ENCODE peak calls at places on chromosomes 1 and 21, in four cellular contexts. I, O, L and F are unnamed samples.

GRCh38 chr1:117680316-117681002 is 74.6 kb downstream of the TENT5C start:
- DNase-seq in I (no peak), O (no peak), L (no peak), F (no peak)

GRCh38 chr1:70767377-70767776 is 280.2 kb downstream of the PTGER3 start:
- DNase-seq in I (no peak), O (no peak), L (peak; percentile 20), F (peak; percentile 68)

GRCh38 chr1:152185544-152186391 is 26.7 kb upstream of the RPTN start:
- DNase-seq in I (peak; percentile 49), O (no peak), L (peak; percentile 54), F (peak; percentile 79)

GRCh38 chr1:10432910-10433785 is 2.9 kb downstream of the CENPS start:
- DNase-seq in I (no peak), O (no peak), L (no peak), F (no peak)

GRCh38 chr1:59866459-59866858 is 51.7 kb downstream of the HOOK1 start:
- DNase-seq in I (no peak), O (no peak), L (no peak), F (no peak)

GRCh38 chr1:167128261-167129227 is 34.7 kb downstream of the STYXL2 start:
- DNase-seq in I (no peak), O (no peak), L (no peak), F (no peak)

GRCh38 chr1:25583519-25584370 is 32.8 kb upstream of the MAN1C1 start:
- DNase-seq in I (no peak), O (no peak), L (no peak), F (no peak)

GRCh38 chr1:231630558-231631205 is 4.1 kb downstream of the DISC1 start:
- DNase-seq in I (no peak), O (no peak), L (peak; percentile 59), F (no peak)

GRCh38 chr1:98556521-98557158 is 104.9 kb upstream of the SNX7 start:
- DNase-seq in I (no peak), O (no peak), L (no peak), F (peak; percentile 46)

GRCh38 chr1:206551985-206552325 is 44.6 kb downstream of the RASSF5 start:
- DNase-seq in I (no peak), O (no peak), L (no peak), F (no peak)

GRCh38 chr1:228453614-228454013 is 33.6 kb upstream of the RNF187 start:
- DNase-seq in I (no peak), O (no peak), L (no peak), F (no peak)

GRCh38 chr1:168472244-168472643 is 71.6 kb downstream of the XCL2 start:
- DNase-seq in I (no peak), O (no peak), L (no peak), F (no peak)

GRCh38 chr1:31881698-31882000 is 56.5 kb downstream of the PTP4A2 start:
- DNase-seq in I (peak; percentile 40), O (no peak), L (no peak), F (peak; percentile 44)

GRCh38 chr1:33710989-33711388 is 152.9 kb upstream of the HMGB4 start:
- DNase-seq in I (no peak), O (no peak), L (peak; percentile 20), F (peak; percentile 24)

GRCh38 chr1:13618483-13618882 is 34.9 kb downstream of the PDPN start:
- DNase-seq in I (no peak), O (peak; percentile 24), L (no peak), F (no peak)

GRCh38 chr1:247210386-247211117 is 38.7 kb upstream of the ZNF124 start:
- DNase-seq in I (peak; percentile 98), O (peak; percentile 99), L (peak; percentile 75), F (peak; percentile 83)

GRCh38 chr21:45910155-45910547 is 71.4 kb upstream of the COL6A1 start:
- DNase-seq in I (no peak), O (no peak), L (no peak), F (no peak)

GRCh38 chr1:34199927-34200326 is 23.2 kb downstream of the C1orf94 start:
- DNase-seq in I (no peak), O (no peak), L (peak; percentile 72), F (peak; percentile 30)

GRCh38 chr1:173445164-173445563 is 32.0 kb upstream of the PRDX6 start:
- DNase-seq in I (no peak), O (no peak), L (no peak), F (no peak)

GRCh38 chr1:150613061-150613920 is 16.1 kb downstream of the ENSA start:
- DNase-seq in I (peak; percentile 67), O (no peak), L (peak; percentile 94), F (peak; percentile 88)

GRCh38 chr1:150809651-150810050 is 1.6 kb upstream of the CTSK start:
- DNase-seq in I (no peak), O (peak; percentile 89), L (peak; percentile 63), F (peak; percentile 67)

GRCh38 chr1:228445867-228446584 is 29.4 kb upstream of the TRIM17 start:
- DNase-seq in I (no peak), O (no peak), L (peak; percentile 31), F (peak; percentile 57)

GRCh38 chr1:40381268-40382109 is 8.0 kb downstream of the SMAP2 start:
- DNase-seq in I (no peak), O (no peak), L (no peak), F (no peak)

GRCh38 chr21:42565206-42565810 is 51.7 kb downstream of the SLC37A1 start:
- DNase-seq in I (peak; percentile 15), O (peak; percentile 42), L (no peak), F (no peak)

GRCh38 chr1:198498881-198499280 is 41.6 kb downstream of the ATP6V1G3 start:
- DNase-seq in I (no peak), O (no peak), L (peak; percentile 66), F (peak; percentile 39)

GRCh38 chr1:110012100-110012499 is 22.3 kb upstream of the STRIP1 start:
- DNase-seq in I (no peak), O (no peak), L (no peak), F (no peak)
- H3K4me3 ChIP-seq in I (no peak overlapping the region), O (no peak overlapping the region), L (no peak overlapping the region), F (no peak overlapping the region)

DNA sequence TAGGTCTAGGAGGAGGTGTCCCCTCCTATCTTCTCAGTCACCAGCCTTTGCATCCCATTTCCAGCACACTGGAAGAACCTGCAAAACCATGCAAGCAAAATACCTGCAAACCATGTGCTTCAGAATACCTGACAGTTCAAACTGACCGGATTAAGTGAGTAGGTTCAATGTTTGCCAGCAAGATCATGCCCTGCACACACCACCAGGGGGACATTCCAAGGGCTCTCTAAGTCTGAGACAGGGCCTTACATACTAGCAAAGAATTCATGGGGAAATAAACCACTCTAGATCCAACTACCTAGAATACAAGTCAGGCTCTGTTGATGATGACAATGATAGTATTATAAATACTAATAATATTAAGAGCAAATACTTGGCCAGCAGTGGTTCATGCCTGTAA is 27.6 kb downstream of the INPP5B start:
- DNase-seq in I (no peak), O (no peak), L (no peak), F (peak; percentile 14)
- TF ChIP-seq CTCF in I (peak; percentile 8), O (peak; percentile 25), L (peak; percentile 59), F (peak; percentile 59)

GRCh38 chr1:114322207-114322606 is 168.5 kb upstream of the SYT6 start:
- DNase-seq in I (no peak), O (no peak), L (no peak), F (no peak)
- H3K4me3 ChIP-seq in I (no peak overlapping the region), O (no peak overlapping the region), L (no peak overlapping the region), F (no peak overlapping the region)

GRCh38 chr21:25459993-25460392 is 147.3 kb downstream of the MRPL39 start:
- DNase-seq in I (no peak), O (no peak), L (no peak), F (no peak)

GRCh38 chr21:25459365-25459764 is 147.9 kb downstream of the MRPL39 start:
- DNase-seq in I (no peak), O (no peak), L (no peak), F (no peak)

GRCh38 chr21:25457946-25458345 is 149.3 kb downstream of the MRPL39 start:
- DNase-seq in I (no peak), O (no peak), L (no peak), F (no peak)

GRCh38 chr21:25457411-25457810 is 149.9 kb downstream of the MRPL39 start:
- DNase-seq in I (no peak), O (no peak), L (peak; percentile 81), F (peak; percentile 72)

DNA sequence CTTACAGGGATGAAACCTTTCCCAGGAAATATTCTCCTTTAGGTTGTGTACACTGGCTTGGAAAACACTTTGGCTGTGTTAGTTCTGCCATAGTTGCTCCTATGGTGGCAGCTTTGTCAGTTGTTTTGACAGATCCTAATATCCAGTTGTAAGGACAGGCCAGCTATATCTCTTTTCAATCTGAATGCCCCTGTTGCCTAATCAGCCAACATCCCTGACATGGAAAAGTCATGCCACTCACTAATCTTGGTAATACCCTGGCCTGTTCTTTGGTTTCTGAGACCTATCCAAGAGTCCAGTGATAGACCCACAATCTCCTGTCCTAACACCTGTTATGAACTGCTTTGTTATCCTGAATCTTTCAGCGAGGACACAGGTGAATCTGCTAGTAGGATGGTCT is 148.8 kb downstream of the MRPL39 start:
- DNase-seq in I (no peak), O (no peak), L (no peak), F (no peak)
- TF ChIP-seq CTCF in I (no peak), O (no peak), L (no peak), F (no peak)

DNA sequence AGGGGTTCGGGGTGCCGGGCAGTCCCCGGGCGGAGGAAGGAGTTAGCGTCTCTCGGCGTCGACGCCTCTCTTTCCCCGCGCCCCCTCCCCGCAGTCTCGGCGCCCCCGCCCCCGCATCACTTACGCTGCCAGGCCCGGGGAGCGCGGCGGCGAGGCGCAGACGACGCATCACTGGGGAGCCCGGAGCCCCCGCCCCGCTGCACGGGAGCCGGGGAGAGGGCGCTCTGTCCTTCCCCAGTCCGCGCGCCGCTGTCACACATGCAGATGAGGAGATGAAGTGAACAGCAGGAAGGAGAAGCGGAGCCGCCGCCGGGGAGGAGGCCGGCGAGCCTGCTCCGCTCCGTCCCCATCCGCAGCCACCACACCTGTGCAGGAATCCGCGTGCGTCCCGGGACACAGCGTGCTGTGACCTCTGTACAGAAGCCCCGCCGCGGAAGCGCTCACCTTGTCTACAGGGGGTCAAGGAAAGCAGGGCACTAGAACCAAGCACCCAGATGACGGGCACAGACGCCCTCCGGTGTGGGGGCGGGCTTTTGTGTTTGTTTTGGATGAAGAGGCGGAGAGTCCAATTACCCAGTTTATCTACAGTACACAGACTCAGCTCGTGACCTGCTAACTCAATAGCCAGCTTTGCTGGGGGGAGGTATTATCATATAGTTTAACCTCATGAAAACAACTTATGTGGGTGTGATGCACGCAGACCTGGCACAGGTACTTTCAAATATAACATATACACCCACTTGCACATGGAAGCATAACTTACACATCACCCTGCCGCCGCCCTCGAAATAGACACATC is 12.5 kb downstream of the KLHDC8A start:
- DNase-seq in I (no peak), O (no peak), L (no peak), F (no peak)
- H3K4me3 ChIP-seq in I (no peak overlapping the region), O (peak overlapping the region; percentile 44), L (peak overlapping the region; percentile 35), F (peak overlapping the region; percentile 18)

DNA sequence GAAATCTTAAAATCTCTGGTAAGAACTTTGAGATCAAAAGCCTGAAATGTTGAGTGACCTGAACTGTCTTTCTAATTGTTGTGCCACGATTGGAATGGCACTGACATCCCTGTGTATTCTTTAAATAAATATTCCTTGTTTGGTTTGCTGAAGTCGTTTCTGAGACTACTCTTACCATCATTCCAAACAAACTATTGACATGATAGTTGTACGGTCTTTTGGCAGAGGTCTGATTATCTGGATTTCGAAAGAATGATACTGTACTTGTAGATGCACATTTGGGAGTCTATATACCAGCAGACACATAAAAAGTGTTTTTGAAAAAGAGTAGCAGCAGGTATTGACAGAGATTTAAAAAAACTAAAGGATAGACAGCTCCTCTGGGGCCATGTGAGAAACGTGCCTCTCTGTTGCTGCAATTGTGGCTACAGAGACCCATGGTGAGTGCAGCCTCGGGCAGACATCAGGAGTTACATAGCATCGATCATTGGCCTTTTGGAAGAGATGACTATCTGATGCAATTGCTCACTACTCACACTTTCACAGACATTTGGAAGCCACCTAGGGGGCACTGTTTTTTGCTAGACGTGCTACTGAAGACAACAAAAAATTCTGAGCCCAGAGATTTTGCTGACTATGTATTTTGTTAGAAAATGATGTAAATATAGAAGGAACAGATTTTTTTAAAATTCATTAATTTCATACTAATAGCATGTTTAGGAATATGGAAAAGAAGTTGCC is 464.5 kb downstream of the KCNT2 start:
- DNase-seq in I (no peak), O (no peak), L (no peak), F (no peak)
- TF ChIP-seq CTCF in I (no peak), O (no peak), L (no peak), F (no peak)